ENCODE peak calls at places on chromosomes 5 and 9, in five cellular contexts. K, L, I, F and S are unnamed samples.

GRCh38 chr5:178940569-178941360 is at the start of gene ZNF454:
- DNase-seq in I (no peak), F (no peak), K (peak), L (peak), S (no peak)

GRCh38 chr5:76807296-76807695 is 11.5 kb upstream of the F2RL1 start:
- DNase-seq in F (no peak), L (no peak), K (no peak), I (no peak), S (no peak)

GRCh38 chr9:93134740-93135444 is 841 bp upstream of the NINJ1 start:
- DNase-seq in L (no peak), K (no peak), F (no peak), I (no peak), S (no peak)

GRCh38 chr5:105849701-105850100 is 1821.0 kb downstream of the EFNA5 start:
- DNase-seq in I (no peak), F (no peak), L (no peak), K (no peak), S (no peak)

GRCh38 chr5:88226881-88227450 is 41.7 kb downstream of the TMEM161B start:
- DNase-seq in L (no peak), I (no peak), F (no peak), K (no peak), S (no peak)

GRCh38 chr9:85534340-85534739 is 207.4 kb downstream of the AGTPBP1 start:
- DNase-seq in L (no peak), I (no peak), K (no peak), F (no peak), S (no peak)

GRCh38 chr9:38035873-38036272 is 33.2 kb downstream of the SHB start:
- DNase-seq in L (no peak), F (no peak), K (no peak), I (no peak), S (no peak)

GRCh38 chr5:149271195-149271716 is 403 bp upstream of the AFAP1L1 start:
- DNase-seq in K (no peak), F (no peak), I (no peak), L (no peak), S (no peak)

GRCh38 chr5:78162253-78162862 is 132.1 kb downstream of the AP3B1 start:
- DNase-seq in K (peak), F (peak), L (peak), I (no peak), S (no peak)

GRCh38 chr9:91025856-91026255 is 224.2 kb downstream of the SYK start:
- DNase-seq in L (no peak), I (no peak), K (no peak), F (no peak), S (no peak)

GRCh38 chr9:135909371-135909770 is 2.0 kb upstream of the CAMSAP1 start:
- DNase-seq in F (no peak), K (no peak), L (no peak), I (no peak), S (no peak)

GRCh38 chr9:22617156-22617555 is 170.5 kb downstream of the DMRTA1 start:
- DNase-seq in F (no peak), I (no peak), L (no peak), K (no peak), S (no peak)

GRCh38 chr5:1540831-1541661 is 17.3 kb upstream of the LPCAT1 start:
- DNase-seq in F (no peak), I (no peak), L (no peak), K (no peak), S (no peak)

GRCh38 chr9:22342489-22343217 is 104.0 kb upstream of the DMRTA1 start:
- DNase-seq in F (no peak), K (no peak), I (no peak), L (peak), S (no peak)

GRCh38 chr5:149837680-149838269 is 106.8 kb downstream of the PDE6A start:
- DNase-seq in K (peak), L (peak), I (no peak), F (peak), S (no peak)